ENCODE peak calls at places on chromosomes 5 and 9, in four cellular contexts. B is mammary epithelial cell, D is hepatocyte, I is GM23338. V is an unnamed sample.

GRCh38 chr5:108670591-108671335 is 76.9 kb upstream of the FER start:
- DNase-seq in I (no peak), D (no peak), B (peak; percentile 29), V (no peak)

GRCh38 chr5:73201547-73202513 is 28.8 kb downstream of the TMEM174 start:
- DNase-seq in I (peak; percentile 94), D (peak; percentile 87), B (peak; percentile 49), V (peak; percentile 7)

GRCh38 chr5:80961376-80962281 is 1.5 kb downstream of the RASGRF2 start:
- DNase-seq in D (no peak), I (no peak), B (no peak), V (no peak)

GRCh38 chr9:126883636-126884035 is 23.2 kb downstream of the ZBTB34 start:
- DNase-seq in D (peak; percentile 51), I (no peak), B (no peak), V (no peak)

GRCh38 chr5:88377705-88378656 is 109.3 kb upstream of the TMEM161B start:
- DNase-seq in D (peak; percentile 9), I (no peak), B (no peak), V (no peak)

GRCh38 chr9:87795178-87795577 is 69.3 kb downstream of the CTSL start:
- DNase-seq in I (no peak), D (no peak), B (no peak), V (no peak)

GRCh38 chr9:12697719-12698118 is 4.5 kb downstream of the TYRP1 start:
- DNase-seq in B (no peak), I (no peak), D (no peak), V (no peak)

GRCh38 chr5:9401786-9402472 is 143.9 kb downstream of the SEMA5A start:
- DNase-seq in B (peak; percentile 45), I (no peak), D (no peak), V (no peak)

GRCh38 chr5:103941554-103941953 is 379.0 kb upstream of the NUDT12 start:
- DNase-seq in D (no peak), I (no peak), B (no peak), V (no peak)

GRCh38 chr9:109520475-109521132 is 22.5 kb upstream of the PTPN3 start:
- DNase-seq in D (peak; percentile 89), I (peak; percentile 93), B (peak; percentile 81), V (peak; percentile 66)

GRCh38 chr5:75021229-75021628 is 31.1 kb downstream of the GCNT4 start:
- DNase-seq in I (no peak), D (no peak), B (no peak), V (no peak)

GRCh38 chr9:37942616-37943328 is 38.8 kb upstream of the SLC25A51 start:
- DNase-seq in B (peak; percentile 73), I (peak; percentile 27), D (no peak), V (no peak)

GRCh38 chr5:52784741-52785140 is 3.0 kb upstream of the ITGA1 start:
- DNase-seq in B (no peak), I (no peak), D (no peak), V (no peak)

DNA sequence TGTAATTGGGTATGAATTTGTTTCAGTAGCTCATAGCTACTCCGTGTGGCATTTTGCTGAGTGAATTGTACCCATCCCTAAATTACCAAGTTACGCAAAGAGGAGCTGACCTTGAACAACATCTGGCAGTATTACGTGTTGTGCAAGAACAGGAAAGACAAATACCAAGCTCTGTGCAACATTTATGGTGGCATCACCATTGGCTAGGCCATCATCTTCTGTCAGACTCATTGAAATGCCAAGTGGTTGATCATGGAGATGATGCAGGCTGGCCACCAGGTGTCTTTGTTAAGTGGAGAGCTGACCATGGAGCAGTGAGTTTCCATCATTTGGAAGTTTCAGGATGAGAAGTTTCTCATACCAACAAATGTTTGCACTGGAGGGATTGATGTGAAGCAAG is 15.0 kb downstream of the ZSWIM6 start:
- DNase-seq in I (no peak), D (no peak), B (no peak), V (no peak)
- H3K4me2 ChIP-seq in I (no peak overlapping the region), D (no peak overlapping the region), B (no peak overlapping the region), V (no peak overlapping the region)

GRCh38 chr5:169946743-169947142 is 33.6 kb downstream of the INSYN2B start:
- DNase-seq in D (no peak), I (no peak), B (no peak), V (no peak)
- H3K4me2 ChIP-seq in D (no peak overlapping the region), I (no peak overlapping the region), B (no peak overlapping the region), V (no peak overlapping the region)

GRCh38 chr9:78856144-78856543 is 559.2 kb downstream of the PSAT1 start:
- DNase-seq in D (no peak), I (no peak), B (peak; percentile 76), V (peak; percentile 35)
- H3K4me2 ChIP-seq in D (no peak overlapping the region), I (no peak overlapping the region), B (no peak overlapping the region), V (peak overlapping the region; percentile 52)

GRCh38 chr5:76082790-76083554 is at the start of gene SV2C:
- DNase-seq in D (peak; percentile 52), B (peak; percentile 21), I (peak; percentile 50), V (no peak)
- H3K4me2 ChIP-seq in D (peak within 1 kb of the TSS; percentile 91), B (peak within 1 kb of the TSS; percentile 28), I (peak within 1 kb of the TSS; percentile 98), V (no peak within 1 kb of the TSS)